ENCODE peak calls at places on chromosomes 4 and X, in six cellular contexts. One of them, this sample, is unnamed.

GRCh38 chrX:48958635-48959094 is 1.3 kb upstream of the OTUD5 start:
- DNase-seq in AG20443: peak
- DNase-seq in HEK293T: no peak
- DNase-seq in foreskin fibroblast: peak
- DNase-seq in stimulated activated CD8-positive, alpha-beta memory T cell treated with anti-CD3 and anti-CD28 coated beads, Interleukin-2, amount 100 ng/mL, for 1 hour: no peak
- DNase-seq in ureter: no peak
- DNase-seq in this sample: no peak

GRCh38 chr4:3083732-3084131 is 9.3 kb downstream of the HTT start:
- DNase-seq in foreskin fibroblast: no peak
- DNase-seq in AG20443: no peak
- DNase-seq in HEK293T: no peak
- DNase-seq in ureter: no peak
- DNase-seq in stimulated activated CD8-positive, alpha-beta memory T cell treated with anti-CD3 and anti-CD28 coated beads, Interleukin-2, amount 100 ng/mL, for 1 hour: no peak
- DNase-seq in this sample: no peak

GRCh38 chr4:98747659-98748091 is 89.3 kb upstream of the TSPAN5 start:
- DNase-seq in HEK293T: no peak
- DNase-seq in ureter: no peak
- DNase-seq in foreskin fibroblast: peak
- DNase-seq in stimulated activated CD8-positive, alpha-beta memory T cell treated with anti-CD3 and anti-CD28 coated beads, Interleukin-2, amount 100 ng/mL, for 1 hour: no peak
- DNase-seq in AG20443: no peak
- DNase-seq in this sample: no peak

GRCh38 chr4:3483471-3483921 is 20.4 kb downstream of the DOK7 start:
- DNase-seq in HEK293T: no peak
- DNase-seq in ureter: no peak
- DNase-seq in AG20443: peak
- DNase-seq in stimulated activated CD8-positive, alpha-beta memory T cell treated with anti-CD3 and anti-CD28 coated beads, Interleukin-2, amount 100 ng/mL, for 1 hour: no peak
- DNase-seq in foreskin fibroblast: peak
- DNase-seq in this sample: no peak

GRCh38 chr4:186201535-186202230 is 10.3 kb downstream of the CYP4V2 start:
- DNase-seq in ureter: no peak
- DNase-seq in stimulated activated CD8-positive, alpha-beta memory T cell treated with anti-CD3 and anti-CD28 coated beads, Interleukin-2, amount 100 ng/mL, for 1 hour: peak
- DNase-seq in HEK293T: peak
- DNase-seq in AG20443: peak
- DNase-seq in foreskin fibroblast: peak
- DNase-seq in this sample: no peak

GRCh38 chr4:38322709-38323108 is 341.3 kb upstream of the KLF3 start:
- DNase-seq in HEK293T: no peak
- DNase-seq in ureter: no peak
- DNase-seq in AG20443: peak
- DNase-seq in foreskin fibroblast: peak
- DNase-seq in stimulated activated CD8-positive, alpha-beta memory T cell treated with anti-CD3 and anti-CD28 coated beads, Interleukin-2, amount 100 ng/mL, for 1 hour: no peak
- DNase-seq in this sample: no peak

GRCh38 chr4:121642292-121642691 is 54.5 kb downstream of the ANXA5 start:
- DNase-seq in ureter: no peak
- DNase-seq in stimulated activated CD8-positive, alpha-beta memory T cell treated with anti-CD3 and anti-CD28 coated beads, Interleukin-2, amount 100 ng/mL, for 1 hour: no peak
- DNase-seq in foreskin fibroblast: no peak
- DNase-seq in AG20443: no peak
- DNase-seq in HEK293T: no peak
- DNase-seq in this sample: no peak

GRCh38 chrX:151703487-151703886 is 8.2 kb downstream of the PRRG3 start:
- DNase-seq in AG20443: no peak
- DNase-seq in HEK293T: no peak
- DNase-seq in stimulated activated CD8-positive, alpha-beta memory T cell treated with anti-CD3 and anti-CD28 coated beads, Interleukin-2, amount 100 ng/mL, for 1 hour: no peak
- DNase-seq in ureter: no peak
- DNase-seq in foreskin fibroblast: no peak
- DNase-seq in this sample: no peak

GRCh38 chr4:150009533-150009932 is 68.7 kb upstream of the DCLK2 start:
- DNase-seq in foreskin fibroblast: peak
- DNase-seq in ureter: no peak
- DNase-seq in stimulated activated CD8-positive, alpha-beta memory T cell treated with anti-CD3 and anti-CD28 coated beads, Interleukin-2, amount 100 ng/mL, for 1 hour: no peak
- DNase-seq in HEK293T: no peak
- DNase-seq in AG20443: no peak
- DNase-seq in this sample: no peak

GRCh38 chr4:152243890-152244595 is 291.8 kb downstream of the FBXW7 start:
- DNase-seq in foreskin fibroblast: peak
- DNase-seq in ureter: no peak
- DNase-seq in AG20443: no peak
- DNase-seq in stimulated activated CD8-positive, alpha-beta memory T cell treated with anti-CD3 and anti-CD28 coated beads, Interleukin-2, amount 100 ng/mL, for 1 hour: no peak
- DNase-seq in HEK293T: no peak
- DNase-seq in this sample: no peak

GRCh38 chr4:85708468-85708867 is 233.5 kb downstream of the ARHGAP24 start:
- DNase-seq in HEK293T: no peak
- DNase-seq in foreskin fibroblast: no peak
- DNase-seq in stimulated activated CD8-positive, alpha-beta memory T cell treated with anti-CD3 and anti-CD28 coated beads, Interleukin-2, amount 100 ng/mL, for 1 hour: no peak
- DNase-seq in AG20443: no peak
- DNase-seq in ureter: no peak
- DNase-seq in this sample: no peak

GRCh38 chr4:170651786-170652185 is 562.0 kb upstream of the AADAT start:
- DNase-seq in stimulated activated CD8-positive, alpha-beta memory T cell treated with anti-CD3 and anti-CD28 coated beads, Interleukin-2, amount 100 ng/mL, for 1 hour: no peak
- DNase-seq in ureter: no peak
- DNase-seq in HEK293T: no peak
- DNase-seq in foreskin fibroblast: peak
- DNase-seq in AG20443: no peak
- DNase-seq in this sample: no peak

GRCh38 chr4:139042981-139043460 is 27.4 kb downstream of the NOCT start:
- DNase-seq in stimulated activated CD8-positive, alpha-beta memory T cell treated with anti-CD3 and anti-CD28 coated beads, Interleukin-2, amount 100 ng/mL, for 1 hour: no peak
- DNase-seq in foreskin fibroblast: peak
- DNase-seq in AG20443: no peak
- DNase-seq in HEK293T: no peak
- DNase-seq in ureter: no peak
- DNase-seq in this sample: no peak

GRCh38 chrX:40579880-40580536 is 762 bp upstream of the ATP6AP2 start:
- DNase-seq in ureter: no peak
- DNase-seq in stimulated activated CD8-positive, alpha-beta memory T cell treated with anti-CD3 and anti-CD28 coated beads, Interleukin-2, amount 100 ng/mL, for 1 hour: no peak
- DNase-seq in AG20443: no peak
- DNase-seq in HEK293T: no peak
- DNase-seq in foreskin fibroblast: peak
- DNase-seq in this sample: no peak

GRCh38 chrX:40759374-40759773 is 24.0 kb upstream of the MED14 start:
- DNase-seq in foreskin fibroblast: no peak
- DNase-seq in AG20443: no peak
- DNase-seq in HEK293T: no peak
- DNase-seq in stimulated activated CD8-positive, alpha-beta memory T cell treated with anti-CD3 and anti-CD28 coated beads, Interleukin-2, amount 100 ng/mL, for 1 hour: no peak
- DNase-seq in ureter: no peak
- DNase-seq in this sample: no peak

GRCh38 chrX:39928704-39929439 is 168.9 kb downstream of the BCOR start:
- DNase-seq in stimulated activated CD8-positive, alpha-beta memory T cell treated with anti-CD3 and anti-CD28 coated beads, Interleukin-2, amount 100 ng/mL, for 1 hour: no peak
- DNase-seq in AG20443: no peak
- DNase-seq in foreskin fibroblast: no peak
- DNase-seq in HEK293T: no peak
- DNase-seq in ureter: no peak
- DNase-seq in this sample: no peak

GRCh38 chrX:103398321-103398937 is 22.1 kb downstream of the BEX3 start:
- DNase-seq in foreskin fibroblast: peak
- DNase-seq in AG20443: peak
- DNase-seq in stimulated activated CD8-positive, alpha-beta memory T cell treated with anti-CD3 and anti-CD28 coated beads, Interleukin-2, amount 100 ng/mL, for 1 hour: no peak
- DNase-seq in ureter: no peak
- DNase-seq in HEK293T: no peak
- DNase-seq in this sample: no peak

GRCh38 chr4:31657859-31658258 is 937.7 kb downstream of the PCDH7 start:
- DNase-seq in ureter: no peak
- DNase-seq in HEK293T: no peak
- DNase-seq in stimulated activated CD8-positive, alpha-beta memory T cell treated with anti-CD3 and anti-CD28 coated beads, Interleukin-2, amount 100 ng/mL, for 1 hour: no peak
- DNase-seq in foreskin fibroblast: no peak
- DNase-seq in AG20443: no peak
- DNase-seq in this sample: no peak

GRCh38 chr4:55386073-55386472 is 9.7 kb upstream of the TMEM165 start:
- DNase-seq in HEK293T: peak
- DNase-seq in foreskin fibroblast: peak
- DNase-seq in stimulated activated CD8-positive, alpha-beta memory T cell treated with anti-CD3 and anti-CD28 coated beads, Interleukin-2, amount 100 ng/mL, for 1 hour: no peak
- DNase-seq in ureter: no peak
- DNase-seq in AG20443: peak
- DNase-seq in this sample: no peak

GRCh38 chrX:47817421-47817820 is 19.3 kb upstream of the ZNF81 start:
- DNase-seq in foreskin fibroblast: no peak
- DNase-seq in ureter: no peak
- DNase-seq in stimulated activated CD8-positive, alpha-beta memory T cell treated with anti-CD3 and anti-CD28 coated beads, Interleukin-2, amount 100 ng/mL, for 1 hour: no peak
- DNase-seq in AG20443: no peak
- DNase-seq in HEK293T: no peak
- DNase-seq in this sample: no peak

This sample was measured in type B pancreatic cell.